ENCODE peak calls at places on chromosomes 6 and 20, in six cellular contexts. M is stimulated activated CD8-positive, alpha-beta memory T cell treated with anti-CD3 and anti-CD28 coated beads, Interleukin-2, amount 100 ng/mL, for 1 hour; K is activated T-cell treated with anti-CD3 and anti-CD28 coated beads, Interleukin-2, amount 50 U/mL, for 72 hours; G is HS-27A; O is activated T-helper 1 cell treated with Interleukin-2 at 50 U/mL for 16 hours; A is DMS79 treated with DMSO at 0.1 percent for 48 hours. Z is an unnamed sample.

GRCh38 chr6:116180375-116180774 is 54.4 kb upstream of the COL10A1 start:
- DNase-seq in K (no peak), M (no peak), O (no peak), A (no peak), G (no peak), Z (no peak)

GRCh38 chr6:106556368-106556960 is 72.8 kb downstream of the RTN4IP1 start:
- DNase-seq in G (no peak), O (no peak), A (no peak), M (no peak), K (no peak), Z (no peak)

GRCh38 chr20:57409316-57409671 is 18.1 kb downstream of the RBM38 start:
- DNase-seq in M (no peak), A (no peak), G (no peak), K (no peak), O (no peak), Z (no peak)

GRCh38 chr6:15615837-15616236 is 47.0 kb downstream of the DTNBP1 start:
- DNase-seq in A (peak), G (no peak), M (no peak), K (no peak), O (no peak), Z (no peak)

GRCh38 chr6:157774153-157775135 is 48.6 kb upstream of the SNX9 start:
- DNase-seq in M (no peak), G (no peak), A (no peak), O (no peak), K (no peak), Z (no peak)

GRCh38 chr6:27502508-27503435 is 29.9 kb upstream of the ZNF184 start:
- DNase-seq in K (peak), G (peak), A (peak), O (peak), M (no peak), Z (no peak)

GRCh38 chr6:117352466-117353081 is 73.2 kb downstream of the ROS1 start:
- DNase-seq in A (no peak), M (no peak), K (no peak), O (no peak), G (no peak), Z (no peak)

GRCh38 chr6:151044465-151045441 is 179.3 kb downstream of the MTHFD1L start:
- DNase-seq in G (no peak), M (no peak), A (peak), K (no peak), O (no peak), Z (no peak)

GRCh38 chr6:163756079-163756478 is 341.6 kb downstream of the QKI start:
- DNase-seq in A (no peak), K (no peak), O (no peak), G (no peak), M (no peak), Z (no peak)

GRCh38 chr6:118080547-118080946 is 173.5 kb downstream of the SLC35F1 start:
- DNase-seq in G (no peak), O (no peak), K (no peak), A (no peak), M (no peak), Z (no peak)

GRCh38 chr6:159002432-159003160 is 2.6 kb upstream of the RSPH3 start:
- DNase-seq in M (no peak), A (no peak), K (no peak), G (peak), O (no peak), Z (no peak)

GRCh38 chr6:49966334-49966733 is 2.4 kb upstream of the DEFB114 start:
- DNase-seq in A (no peak), M (no peak), K (no peak), G (no peak), O (no peak), Z (no peak)

GRCh38 chr6:5995705-5996686 is 10.7 kb downstream of the NRN1 start:
- DNase-seq in G (no peak), A (peak), M (no peak), O (no peak), K (no peak), Z (no peak)

GRCh38 chr20:20950620-20951019 is 155.5 kb downstream of the LINC00237 start:
- DNase-seq in M (no peak), A (no peak), K (no peak), O (no peak), G (no peak), Z (no peak)

GRCh38 chr6:70955441-70956190 is 1.2 kb downstream of the B3GAT2 start:
- DNase-seq in M (peak), O (peak), K (peak), A (peak), G (peak), Z (peak)

GRCh38 chr6:79263366-79263765 is 28.9 kb upstream of the HMGN3 start:
- DNase-seq in A (no peak), M (no peak), K (no peak), G (no peak), O (no peak), Z (no peak)

GRCh38 chr20:50450961-50451752 is 59.0 kb upstream of the PTPN1 start:
- DNase-seq in K (peak), A (no peak), O (no peak), M (no peak), G (no peak), Z (no peak)

GRCh38 chr20:50266293-50267040 is 75.8 kb downstream of the CEBPB start:
- DNase-seq in K (no peak), G (no peak), A (no peak), O (no peak), M (no peak), Z (no peak)

GRCh38 chr6:163579880-163580295 is 165.4 kb downstream of the QKI start:
- DNase-seq in M (no peak), K (no peak), O (no peak), G (no peak), A (no peak), Z (no peak)

GRCh38 chr6:142378138-142378875 is 76.5 kb downstream of the ADGRG6 start:
- DNase-seq in O (no peak), M (no peak), K (no peak), G (peak), A (peak), Z (no peak)

GRCh38 chr20:54431545-54431944 is 43.8 kb upstream of the DOK5 start:
- DNase-seq in G (no peak), A (no peak), M (no peak), K (no peak), O (no peak), Z (no peak)

GRCh38 chr6:136920858-136921520 is 1.1 kb upstream of the SLC35D3 start:
- DNase-seq in K (peak), G (no peak), M (no peak), O (no peak), A (peak), Z (no peak)

GRCh38 chr6:7640607-7641577 is 50.9 kb downstream of the SNRNP48 start:
- DNase-seq in A (no peak), M (no peak), O (no peak), G (no peak), K (no peak), Z (no peak)

GRCh38 chr6:33017694-33018353 is 8.4 kb upstream of the HLA-DOA start:
- DNase-seq in O (no peak), M (no peak), G (no peak), K (no peak), A (no peak), Z (no peak)

GRCh38 chr20:46978871-46979536 is 84.4 kb downstream of the EYA2 start:
- DNase-seq in M (no peak), G (no peak), K (no peak), A (no peak), O (no peak), Z (no peak)